ENCODE peak calls at places on chromosomes 4 and X, in eight cellular contexts. L is suprapubic skin, P is A549, C is tibial nerve, T is H1, F is transverse colon, N is upper lobe of left lung, M is esophagus muscularis mucosa. Q is an unnamed sample. For H3K4me1, the result is how much of the 10 kb centered on the place peaks cover.

GRCh38 chr4:86968477-86969015 is 33.7 kb downstream of the AFF1 start:
- DNase-seq in L (no peak), P (no peak), C (no peak), T (no peak), F (no peak), N (no peak), M (no peak), Q (no peak)

GRCh38 chr4:125951275-125951887 is 636.6 kb downstream of the FAT4 start:
- DNase-seq in L (no peak), P (no peak), C (no peak), T (no peak), F (no peak), N (no peak), M (no peak), Q (no peak)

GRCh38 chr4:175215657-175216056 is 297.5 kb downstream of the ADAM29 start:
- DNase-seq in L (no peak), P (no peak), C (no peak), T (no peak), F (no peak), N (no peak), M (no peak), Q (no peak)

GRCh38 chrX:14356401-14356800 is 172.9 kb upstream of the GLRA2 start:
- DNase-seq in L (no peak), P (no peak), C (no peak), T (no peak), F (no peak), N (no peak), M (no peak), Q (no peak)

GRCh38 chr4:186348433-186348832 is 82.4 kb downstream of the F11 start:
- DNase-seq in L (no peak), P (no peak), C (no peak), T (no peak), F (no peak), N (no peak), M (peak), Q (no peak)

GRCh38 chr4:69066945-69067344 is 29.3 kb upstream of the UGT2B7 start:
- DNase-seq in L (no peak), P (no peak), C (no peak), T (no peak), F (no peak), N (no peak), M (no peak), Q (no peak)

GRCh38 chrX:29903365-29903764 is 312.0 kb upstream of the MAGEB2 start:
- DNase-seq in L (no peak), P (peak), C (no peak), T (no peak), F (no peak), N (no peak), M (no peak), Q (no peak)

GRCh38 chrX:40748977-40749376 is 13.6 kb upstream of the MED14 start:
- DNase-seq in L (no peak), P (no peak), C (no peak), T (no peak), F (no peak), N (no peak), M (no peak), Q (no peak)

GRCh38 chr4:59834943-59835342 is 1365.2 kb upstream of the ADGRL3 start:
- DNase-seq in L (no peak), P (no peak), C (no peak), T (no peak), F (no peak), N (no peak), M (no peak), Q (no peak)

GRCh38 chr4:139242511-139243051 is 37.4 kb downstream of the MGARP start:
- DNase-seq in L (no peak), P (no peak), C (no peak), T (no peak), F (no peak), N (no peak), M (no peak), Q (no peak)

GRCh38 chr4:121070696-121071639 is 1.4 kb downstream of the NDNF start:
- DNase-seq in L (peak), P (peak), C (no peak), T (peak), F (peak), N (peak), M (no peak), Q (peak)

GRCh38 chr4:166146806-166147540 is 273.9 kb downstream of the TLL1 start:
- DNase-seq in L (no peak), P (no peak), C (no peak), T (no peak), F (no peak), N (no peak), M (no peak), Q (no peak)

DNA sequence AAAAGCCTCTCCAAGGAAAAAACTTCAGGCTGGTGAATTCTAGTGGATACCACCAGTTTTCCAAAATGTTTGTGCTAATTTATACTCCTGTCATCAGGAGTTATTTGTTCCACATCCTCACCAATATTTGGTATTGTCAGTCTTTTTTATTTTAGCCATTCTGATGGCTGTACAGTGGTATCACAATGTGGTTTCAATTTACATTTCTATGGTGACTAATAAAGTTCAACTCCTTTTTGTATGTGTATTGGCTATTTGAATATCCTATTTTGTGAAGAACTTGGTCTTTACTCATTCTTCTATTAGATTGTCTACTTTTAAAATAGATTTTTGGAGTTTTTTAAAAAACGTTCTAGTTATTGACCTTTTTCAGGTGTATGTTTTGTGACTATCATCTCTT is 33.0 kb upstream of the FRAS1 start:
- DNase-seq in L (no peak), P (no peak), C (no peak), T (no peak), F (no peak), N (no peak), M (no peak), Q (no peak)
- H3K4me1 ChIP-seq in L (under half), P (under half), C (under half), T (under half), F (under half), N (under half), M (under half), Q (under half)

DNA sequence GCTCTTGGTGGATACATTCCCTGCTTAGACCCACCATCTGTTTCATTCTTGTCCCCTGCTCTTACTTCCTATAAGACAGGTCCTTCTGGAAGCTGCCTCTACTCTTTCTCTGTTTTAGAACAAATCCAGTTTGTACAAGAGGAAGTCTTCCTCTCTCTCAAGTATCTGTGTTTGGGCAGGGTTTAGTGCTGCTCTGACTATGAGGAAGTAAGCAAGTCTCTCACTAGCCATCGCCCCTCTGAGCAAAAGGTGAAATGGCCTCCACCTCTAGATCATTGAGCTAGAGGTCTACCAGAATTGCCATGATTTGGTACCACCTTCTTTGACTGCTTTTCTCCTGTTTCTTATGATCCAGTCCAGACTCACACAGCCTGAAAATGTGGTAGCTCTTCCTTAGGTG is 8.4 kb downstream of the BTK start:
- DNase-seq in L (no peak), P (no peak), C (no peak), T (no peak), F (no peak), N (no peak), M (no peak), Q (no peak)
- TF ChIP-seq EP300 in L (no peak), P (no peak), C (no peak), T (no peak), F (no peak), N (no peak), M (no peak), Q (no peak)

GRCh38 chr4:38210396-38211114 is 250.4 kb downstream of the PTTG2 start:
- DNase-seq in L (no peak), P (no peak), C (no peak), T (no peak), F (no peak), N (no peak), M (no peak), Q (no peak)
- H3K27ac ChIP-seq in L (peak), P (no peak), C (no peak), T (no peak), F (peak), N (peak), M (peak), Q (no peak)

DNA sequence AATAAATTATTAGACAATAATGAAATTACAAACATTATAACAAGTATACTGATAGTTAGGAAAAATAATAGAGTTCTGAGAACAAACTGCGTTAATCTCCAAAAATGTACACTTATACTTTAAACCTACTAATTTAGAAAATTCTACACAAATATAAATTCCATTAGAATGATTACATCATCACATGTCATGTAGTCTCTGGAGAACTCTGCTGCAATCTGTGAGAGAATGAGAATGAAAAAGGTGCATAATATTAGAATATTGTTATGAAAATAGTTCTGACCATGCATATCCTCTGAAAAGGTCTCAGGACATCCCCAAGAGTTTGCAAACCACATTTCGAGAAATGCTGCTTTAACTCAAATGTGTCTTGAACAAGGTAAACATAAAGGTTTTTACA is 11.4 kb downstream of the GUCY1A1 start:
- DNase-seq in L (no peak), P (no peak), C (no peak), T (no peak), F (no peak), N (no peak), M (no peak), Q (no peak)
- H3K4me1 ChIP-seq in L (under half), P (under half), C (under half), T (under half), F (under half), N (under half), M (half or more), Q (under half)

DNA sequence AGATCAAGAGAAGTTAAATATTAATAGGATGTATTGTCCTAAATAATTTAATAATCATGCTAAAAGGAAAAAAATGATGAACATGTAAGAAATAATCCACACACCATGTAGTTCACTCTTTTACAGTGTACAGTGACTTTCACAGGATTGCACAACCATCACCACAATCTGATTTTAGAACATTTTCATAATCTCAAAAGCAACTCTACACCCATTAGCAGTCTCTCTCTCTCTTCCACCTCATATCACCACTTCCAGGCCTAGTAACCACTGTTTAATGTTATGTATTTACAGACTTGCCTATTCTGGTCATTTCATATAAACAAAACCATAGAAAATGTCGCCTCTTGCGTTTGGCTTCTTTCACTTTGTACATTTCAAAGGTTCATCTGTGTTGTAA is 153.4 kb downstream of the FSTL5 start:
- DNase-seq in L (no peak), P (no peak), C (no peak), T (no peak), F (no peak), N (no peak), M (no peak), Q (no peak)
- TF ChIP-seq EP300 in L (no peak), P (no peak), C (no peak), T (no peak), F (no peak), N (no peak), M (no peak), Q (no peak)

GRCh38 chr4:124167602-124168001 is 544.9 kb downstream of the ANKRD50 start:
- DNase-seq in L (no peak), P (no peak), C (no peak), T (no peak), F (no peak), N (no peak), M (no peak), Q (no peak)
- H3K27ac ChIP-seq in L (no peak), P (no peak), C (no peak), T (no peak), F (no peak), N (no peak), M (no peak), Q (no peak)